ENCODE peak calls at places on chromosomes 2 and 18, in four cellular contexts. One of them, this sample, is unnamed.

GRCh38 chr2:138381373-138381772 is 120.2 kb upstream of the SPOPL start:
- DNase-seq in WTC11: no peak
- DNase-seq in K562: no peak
- DNase-seq in HepG2: no peak
- DNase-seq in this sample: no peak

GRCh38 chr2:70520825-70521224 is 32.8 kb downstream of the TGFA start:
- DNase-seq in WTC11: no peak
- DNase-seq in K562: no peak
- DNase-seq in HepG2: no peak
- DNase-seq in this sample: no peak

GRCh38 chr2:108614043-108614435 is 79.8 kb downstream of the LIMS1 start:
- DNase-seq in WTC11: no peak
- DNase-seq in K562: no peak
- DNase-seq in HepG2: no peak
- DNase-seq in this sample: no peak

GRCh38 chr2:85635636-85636035 is 19.6 kb downstream of the USP39 start:
- DNase-seq in WTC11: no peak
- DNase-seq in K562: no peak
- DNase-seq in HepG2: no peak
- DNase-seq in this sample: no peak

GRCh38 chr2:6368271-6368670 is 497.4 kb downstream of the CMPK2 start:
- DNase-seq in WTC11: no peak
- DNase-seq in K562: no peak
- DNase-seq in HepG2: no peak
- DNase-seq in this sample: no peak

GRCh38 chr2:123179526-123179925 is 845.6 kb upstream of the CNTNAP5 start:
- DNase-seq in WTC11: no peak
- DNase-seq in K562: no peak
- DNase-seq in HepG2: no peak
- DNase-seq in this sample: no peak

GRCh38 chr2:101111917-101112771 is 39.0 kb downstream of the TBC1D8 start:
- DNase-seq in WTC11: no peak
- DNase-seq in K562: no peak
- DNase-seq in HepG2: peak; percentile 52
- DNase-seq in this sample: no peak

GRCh38 chr2:67600946-67601345 is 203.8 kb downstream of the ETAA1 start:
- DNase-seq in WTC11: no peak
- DNase-seq in K562: no peak
- DNase-seq in HepG2: no peak
- DNase-seq in this sample: no peak

GRCh38 chr2:20346565-20347127 is 4.0 kb downstream of the PUM2 start:
- DNase-seq in WTC11: no peak
- DNase-seq in K562: no peak
- DNase-seq in HepG2: no peak
- DNase-seq in this sample: no peak

GRCh38 chr18:32683044-32683443 is 89.8 kb downstream of the KLHL14 start:
- DNase-seq in WTC11: no peak
- DNase-seq in K562: no peak
- DNase-seq in HepG2: no peak
- DNase-seq in this sample: no peak

GRCh38 chr2:3257166-3257565 is 120.5 kb downstream of the EIPR1 start:
- DNase-seq in WTC11: peak; percentile 41
- DNase-seq in K562: no peak
- DNase-seq in HepG2: no peak
- DNase-seq in this sample: no peak

GRCh38 chr2:222689322-222689721 is 17.9 kb downstream of the MOGAT1 start:
- DNase-seq in WTC11: no peak
- DNase-seq in K562: no peak
- DNase-seq in HepG2: no peak
- DNase-seq in this sample: no peak

GRCh38 chr2:222690564-222691200 is 19.2 kb downstream of the MOGAT1 start:
- DNase-seq in WTC11: peak; percentile 83
- DNase-seq in K562: peak; percentile 81
- DNase-seq in HepG2: peak; percentile 81
- DNase-seq in this sample: peak; percentile 87

GRCh38 chr2:222688912-222689311 is 17.5 kb downstream of the MOGAT1 start:
- DNase-seq in WTC11: no peak
- DNase-seq in K562: no peak
- DNase-seq in HepG2: no peak
- DNase-seq in this sample: no peak

GRCh38 chr2:222698276-222698675 is 26.8 kb downstream of the MOGAT1 start:
- DNase-seq in WTC11: no peak
- DNase-seq in K562: no peak
- DNase-seq in HepG2: no peak
- DNase-seq in this sample: no peak

GRCh38 chr2:222693837-222694236 is 22.4 kb downstream of the MOGAT1 start:
- DNase-seq in WTC11: no peak
- DNase-seq in K562: no peak
- DNase-seq in HepG2: peak; percentile 63
- DNase-seq in this sample: peak; percentile 24
- TF ChIP-seq ELF4 in WTC11: no peak
- TF ChIP-seq ELF4 in K562: no peak
- TF ChIP-seq ELF4 in HepG2: no peak
- TF ChIP-seq ELF4 in this sample: no peak

GRCh38 chr2:59236723-59237122 is 995.6 kb upstream of the FANCL start:
- DNase-seq in WTC11: no peak
- DNase-seq in K562: no peak
- DNase-seq in HepG2: no peak
- DNase-seq in this sample: no peak
- TF ChIP-seq ELF4 in WTC11: no peak
- TF ChIP-seq ELF4 in K562: no peak
- TF ChIP-seq ELF4 in HepG2: no peak
- TF ChIP-seq ELF4 in this sample: no peak

GRCh38 chr18:79498662-79499061 is 102.9 kb downstream of the NFATC1 start:
- DNase-seq in WTC11: no peak
- DNase-seq in K562: no peak
- DNase-seq in HepG2: no peak
- DNase-seq in this sample: no peak
- TF ChIP-seq ELF4 in WTC11: no peak
- TF ChIP-seq ELF4 in K562: no peak
- TF ChIP-seq ELF4 in HepG2: no peak
- TF ChIP-seq ELF4 in this sample: no peak

GRCh38 chr2:143356341-143356740 is 227.1 kb downstream of the ARHGAP15 start:
- DNase-seq in WTC11: no peak
- DNase-seq in K562: no peak
- DNase-seq in HepG2: no peak
- DNase-seq in this sample: no peak

GRCh38 chr2:143355814-143356213 is 226.6 kb downstream of the ARHGAP15 start:
- DNase-seq in WTC11: no peak
- DNase-seq in K562: no peak
- DNase-seq in HepG2: no peak
- DNase-seq in this sample: no peak

GRCh38 chr2:143357956-143358355 is 228.7 kb downstream of the ARHGAP15 start:
- DNase-seq in WTC11: peak; percentile 16
- DNase-seq in K562: no peak
- DNase-seq in HepG2: no peak
- DNase-seq in this sample: no peak

DNA sequence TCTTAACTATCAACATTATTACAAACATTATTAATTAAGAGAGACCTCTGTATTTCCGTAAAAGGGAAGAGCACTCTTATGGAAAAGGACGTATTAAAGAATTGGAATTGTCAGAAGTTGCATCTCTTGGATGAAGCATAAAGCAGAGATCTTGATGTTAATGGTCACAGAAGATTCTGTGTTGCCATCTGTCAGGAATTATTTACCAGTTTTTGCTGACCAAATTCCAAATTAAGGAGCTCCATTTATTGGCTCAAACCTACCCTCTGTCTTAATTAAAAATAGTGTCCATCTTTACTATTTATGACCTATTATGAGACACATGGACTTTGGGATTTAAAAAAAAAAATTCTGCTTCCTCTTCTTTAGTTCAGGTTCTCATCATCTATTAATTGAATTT is 232.1 kb downstream of the ARHGAP15 start:
- DNase-seq in WTC11: no peak
- DNase-seq in K562: no peak
- DNase-seq in HepG2: no peak
- DNase-seq in this sample: no peak
- TF ChIP-seq ELF4 in WTC11: no peak
- TF ChIP-seq ELF4 in K562: no peak
- TF ChIP-seq ELF4 in HepG2: no peak
- TF ChIP-seq ELF4 in this sample: no peak

GRCh38 chr2:97928591-97928990 is 67.2 kb downstream of the TMEM131 start:
- DNase-seq in WTC11: no peak
- DNase-seq in K562: no peak
- DNase-seq in HepG2: no peak
- DNase-seq in this sample: no peak

GRCh38 chr2:97931851-97932211 is 63.9 kb downstream of the TMEM131 start:
- DNase-seq in WTC11: no peak
- DNase-seq in K562: no peak
- DNase-seq in HepG2: no peak
- DNase-seq in this sample: no peak

GRCh38 chr2:97932975-97933662 is 62.6 kb downstream of the TMEM131 start:
- DNase-seq in WTC11: no peak
- DNase-seq in K562: no peak
- DNase-seq in HepG2: no peak
- DNase-seq in this sample: no peak

GRCh38 chr2:97926936-97927335 is 68.8 kb downstream of the TMEM131 start:
- DNase-seq in WTC11: no peak
- DNase-seq in K562: no peak
- DNase-seq in HepG2: no peak
- DNase-seq in this sample: no peak

DNA sequence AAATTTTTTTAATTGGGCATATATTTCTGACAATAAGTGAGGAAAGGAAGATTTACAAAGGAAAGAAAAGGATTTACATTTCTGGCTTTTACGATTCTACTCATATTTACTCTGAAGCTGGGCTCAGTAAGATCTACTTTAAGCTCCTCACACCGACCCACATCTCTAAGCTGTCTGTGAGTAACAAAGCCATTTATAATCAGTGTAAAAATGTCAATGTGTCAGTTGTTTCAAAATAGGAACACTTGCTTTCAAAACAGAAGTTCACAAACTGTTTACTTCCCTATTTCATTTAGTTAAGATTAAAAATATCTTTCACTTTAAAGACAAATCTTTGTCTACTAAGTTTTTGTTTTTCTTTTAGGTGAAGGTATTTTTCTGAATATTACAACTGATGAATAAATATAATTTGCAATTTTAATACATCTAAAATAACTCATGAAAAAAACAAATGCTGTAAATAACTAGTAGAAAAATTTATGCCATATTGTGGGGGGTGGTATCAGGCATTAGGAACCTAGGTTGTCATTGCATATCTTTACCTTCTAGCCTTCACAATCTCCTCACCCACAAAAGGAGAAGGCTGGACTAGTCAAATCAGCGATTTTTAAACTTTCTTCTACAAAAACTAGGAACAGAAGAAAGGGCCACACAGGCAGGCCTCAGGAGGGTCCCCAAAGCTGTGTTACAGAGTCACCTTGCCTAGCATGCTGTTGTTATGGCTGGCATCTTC is 64.5 kb downstream of the TMEM131 start:
- DNase-seq in WTC11: no peak
- DNase-seq in K562: no peak
- DNase-seq in HepG2: no peak
- DNase-seq in this sample: no peak
- TF ChIP-seq ELF4 in WTC11: no peak
- TF ChIP-seq ELF4 in K562: no peak
- TF ChIP-seq ELF4 in HepG2: no peak
- TF ChIP-seq ELF4 in this sample: no peak

GRCh38 chr18:48782381-48782841 is 168.4 kb downstream of the SMAD7 start:
- DNase-seq in WTC11: no peak
- DNase-seq in K562: no peak
- DNase-seq in HepG2: no peak
- DNase-seq in this sample: no peak
- TF ChIP-seq ELF4 in WTC11: no peak
- TF ChIP-seq ELF4 in K562: no peak
- TF ChIP-seq ELF4 in HepG2: no peak
- TF ChIP-seq ELF4 in this sample: no peak

GRCh38 chr2:166171210-166171609 is 43.4 kb upstream of the SCN1A start:
- DNase-seq in WTC11: no peak
- DNase-seq in K562: no peak
- DNase-seq in HepG2: no peak
- DNase-seq in this sample: no peak

GRCh38 chr2:166167451-166167850 is 39.6 kb upstream of the SCN1A start:
- DNase-seq in WTC11: no peak
- DNase-seq in K562: no peak
- DNase-seq in HepG2: no peak
- DNase-seq in this sample: no peak

GRCh38 chr2:166173263-166173662 is 45.4 kb upstream of the SCN1A start:
- DNase-seq in WTC11: no peak
- DNase-seq in K562: no peak
- DNase-seq in HepG2: no peak
- DNase-seq in this sample: no peak

GRCh38 chr2:166170356-166170755 is 42.5 kb upstream of the SCN1A start:
- DNase-seq in WTC11: no peak
- DNase-seq in K562: no peak
- DNase-seq in HepG2: no peak
- DNase-seq in this sample: no peak
- TF ChIP-seq ELF4 in WTC11: no peak
- TF ChIP-seq ELF4 in K562: no peak
- TF ChIP-seq ELF4 in HepG2: no peak
- TF ChIP-seq ELF4 in this sample: no peak